ENCODE peak calls at places on chromosomes 16 and 17, in ten cellular contexts. C, A, Z, T, V, H, K, X, J and O are unnamed samples. For H3K27me3, the result is how much of the 10 kb centered on the place peaks cover.

GRCh38 chr17:76279742-76280287 is 14.7 kb downstream of the UBALD2 start:
- DNase-seq in A (no peak), T (no peak), C (no peak), K (no peak), V (no peak), X (no peak), H (no peak), J (no peak), Z (no peak), O (no peak)

GRCh38 chr17:81435636-81436293 is 40.5 kb downstream of the BAHCC1 start:
- DNase-seq in Z (no peak), J (no peak), X (no peak), A (no peak), K (no peak), C (no peak), V (no peak), T (no peak), H (no peak), O (no peak)

GRCh38 chr16:49012961-49013726 is 268.5 kb downstream of the CBLN1 start:
- DNase-seq in K (no peak), T (peak), A (no peak), J (no peak), Z (no peak), V (peak), H (no peak), X (peak), C (no peak), O (no peak)

GRCh38 chr16:14050297-14051027 is 20.7 kb upstream of the MRTFB start:
- DNase-seq in C (no peak), H (no peak), K (no peak), V (peak), J (peak), T (no peak), A (no peak), Z (no peak), X (no peak), O (no peak)

GRCh38 chr17:6501359-6501758 is 55.0 kb downstream of the PITPNM3 start:
- DNase-seq in A (no peak), K (no peak), J (no peak), C (no peak), T (no peak), X (peak), H (no peak), V (no peak), Z (peak), O (no peak)

GRCh38 chr16:69709456-69710084 is 16.8 kb downstream of the NQO1 start:
- DNase-seq in J (peak), H (no peak), C (peak), V (peak), K (peak), A (peak), Z (no peak), X (no peak), T (no peak), O (no peak)

GRCh38 chr17:31803494-31804213 is 55.4 kb downstream of the COPRS start:
- DNase-seq in X (no peak), Z (peak), K (no peak), C (peak), V (no peak), H (no peak), A (no peak), T (no peak), J (no peak), O (no peak)

GRCh38 chr16:69145658-69146057 is 13.2 kb downstream of the UTP4 start:
- DNase-seq in C (no peak), H (peak), T (no peak), Z (no peak), V (peak), K (no peak), J (no peak), A (no peak), X (no peak), O (no peak)

GRCh38 chr16:61858996-61859395 is 177.2 kb downstream of the CDH8 start:
- DNase-seq in J (no peak), A (no peak), C (no peak), X (no peak), Z (no peak), K (no peak), T (no peak), H (no peak), V (no peak), O (no peak)

GRCh38 chr17:67544364-67544763 is 167.3 kb downstream of the PITPNC1 start:
- DNase-seq in X (no peak), K (no peak), J (no peak), T (no peak), V (no peak), A (no peak), C (no peak), Z (no peak), H (no peak), O (no peak)

GRCh38 chr16:26475579-26475978 is 591.1 kb upstream of the C16orf82 start:
- DNase-seq in A (no peak), J (no peak), C (no peak), Z (no peak), T (no peak), X (no peak), H (no peak), V (no peak), K (no peak), O (no peak)

GRCh38 chr17:83101805-83102480 is 22.5 kb downstream of the METRNL start:
- DNase-seq in C (no peak), Z (peak), A (no peak), K (no peak), J (no peak), H (no peak), X (no peak), V (no peak), T (no peak), O (no peak)

GRCh38 chr17:83099570-83100181 is 20.3 kb downstream of the METRNL start:
- DNase-seq in T (no peak), X (no peak), H (no peak), J (no peak), V (peak), C (no peak), Z (peak), K (no peak), A (no peak), O (no peak)

GRCh38 chr17:83100853-83101391 is 21.5 kb downstream of the METRNL start:
- DNase-seq in V (no peak), C (no peak), K (no peak), A (no peak), Z (peak), J (no peak), T (no peak), H (no peak), X (no peak), O (no peak)

GRCh38 chr17:83099086-83099540 is 19.7 kb downstream of the METRNL start:
- DNase-seq in C (no peak), T (no peak), V (no peak), Z (no peak), J (no peak), X (no peak), H (no peak), K (no peak), A (no peak), O (no peak)

DNA sequence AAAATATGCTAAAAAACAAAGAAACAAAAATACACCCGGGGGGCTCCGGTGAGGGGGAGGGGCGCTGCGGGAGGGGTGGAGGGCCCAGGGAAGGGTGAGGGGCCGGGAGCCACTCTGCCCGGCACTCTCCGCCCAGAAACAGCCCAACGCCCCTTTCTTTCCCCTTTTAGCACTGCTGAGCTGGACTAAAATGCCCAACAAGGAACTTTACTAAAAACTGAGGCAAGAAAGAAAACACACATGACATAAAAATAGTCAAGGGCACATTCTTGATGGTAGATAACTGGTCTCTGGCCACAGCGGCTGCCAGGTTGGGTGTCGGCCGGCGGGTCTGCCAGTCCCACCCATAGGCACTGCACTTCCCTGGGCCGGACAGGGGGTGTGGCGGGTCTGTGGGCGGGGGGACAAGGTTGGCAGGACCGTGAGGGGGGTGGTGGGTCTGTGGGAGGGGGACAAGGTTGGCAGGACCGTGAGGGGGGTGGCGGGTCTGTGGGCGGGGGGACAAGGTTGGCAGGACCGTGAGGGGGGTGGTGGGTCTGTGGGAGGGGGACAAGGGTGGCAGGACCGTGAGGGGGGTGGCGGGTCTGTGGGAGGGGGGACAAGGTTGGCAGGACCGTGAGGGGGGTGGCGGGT is 20.9 kb downstream of the METRNL start:
- DNase-seq in Z (no peak), K (no peak), X (no peak), V (peak), T (no peak), C (no peak), A (no peak), J (no peak), H (peak), O (no peak)
- TF ChIP-seq POLR2A in Z (no peak), K (no peak), X (no peak), V (no peak), T (no peak), C (no peak), A (no peak), J (no peak), H (no peak), O (no peak)

DNA sequence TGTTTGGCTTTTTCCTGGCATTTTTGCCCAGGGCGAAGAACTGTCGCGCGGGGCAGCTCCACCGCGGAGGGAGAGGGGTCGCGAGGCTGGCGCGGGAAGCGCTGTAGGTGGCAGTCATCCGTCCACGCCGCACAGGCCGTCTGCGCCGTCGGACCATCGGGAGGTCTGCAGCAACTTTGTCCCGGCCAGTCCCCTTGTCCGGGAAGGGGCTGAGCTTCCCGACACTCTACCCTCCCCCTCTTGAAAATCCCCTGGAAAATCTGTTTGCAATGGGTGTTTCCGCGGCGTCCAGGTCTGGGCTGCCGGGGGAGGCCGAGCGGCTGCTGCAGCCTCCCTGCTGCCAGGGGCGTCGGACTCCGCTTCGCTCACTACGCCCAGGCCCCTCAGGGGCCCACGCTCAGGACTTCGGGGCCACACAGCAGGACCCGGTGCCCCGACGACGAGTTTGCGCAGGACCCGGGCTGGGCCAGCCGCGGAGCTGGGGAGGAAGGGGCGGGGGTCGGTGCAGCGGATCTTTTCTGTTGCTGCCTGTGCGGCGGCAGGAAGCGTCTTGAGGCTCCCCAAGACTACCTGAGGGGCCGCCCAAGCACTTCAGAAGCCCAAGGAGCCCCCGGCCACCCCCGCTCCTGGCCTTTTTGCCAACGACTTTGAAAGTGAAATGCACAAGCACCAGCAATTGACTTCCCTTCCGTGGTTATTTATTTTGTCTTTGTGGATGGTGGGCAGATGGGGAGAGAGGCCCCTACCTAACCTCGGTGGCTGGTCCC is 2.3 kb upstream of the CBX4 start:
- DNase-seq in H (no peak), Z (no peak), T (no peak), C (no peak), A (no peak), X (no peak), K (no peak), J (no peak), V (no peak), O (no peak)
- H3K27me3 ChIP-seq in H (under half), Z (under half), T (under half), C (under half), A (under half), X (under half), K (under half), J (under half), V (under half), O (under half)

GRCh38 chr16:57013268-57013667 is 23.9 kb downstream of the NLRC5 start:
- DNase-seq in Z (no peak), J (no peak), V (no peak), C (no peak), X (no peak), K (no peak), A (no peak), T (no peak), H (no peak), O (no peak)

GRCh38 chr16:57016831-57017230 is 27.5 kb downstream of the NLRC5 start:
- DNase-seq in X (no peak), A (no peak), H (no peak), K (no peak), C (no peak), V (no peak), Z (peak), T (no peak), J (no peak), O (no peak)

GRCh38 chr16:57017251-57017650 is 27.9 kb downstream of the NLRC5 start:
- DNase-seq in V (no peak), C (no peak), J (no peak), H (no peak), T (no peak), K (no peak), Z (peak), A (no peak), X (peak), O (no peak)

GRCh38 chr16:57013902-57014301 is 24.5 kb downstream of the NLRC5 start:
- DNase-seq in H (no peak), C (no peak), V (no peak), J (no peak), A (no peak), X (no peak), T (no peak), Z (peak), K (no peak), O (no peak)

DNA sequence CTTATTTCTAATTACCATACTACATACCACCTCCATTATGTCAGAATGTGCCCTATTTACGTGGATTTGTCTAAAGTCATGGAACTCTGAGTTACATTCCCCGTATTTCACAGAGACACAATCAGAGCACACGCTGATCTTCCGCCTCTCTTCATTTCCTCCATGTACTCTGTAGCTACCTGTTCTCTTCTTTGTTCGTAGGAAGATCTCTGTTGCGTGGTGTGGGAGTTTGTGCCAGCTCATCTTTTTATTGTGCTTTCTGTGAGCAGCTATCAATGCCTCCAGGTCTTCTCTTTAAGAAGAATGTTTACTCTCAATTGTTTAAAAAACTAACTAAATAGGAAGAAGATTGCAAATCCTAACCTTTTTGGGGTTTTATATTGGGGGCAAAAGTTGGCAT is 26.9 kb downstream of the NLRC5 start:
- DNase-seq in A (no peak), K (no peak), X (no peak), H (no peak), J (no peak), V (no peak), T (no peak), Z (peak), C (no peak), O (no peak)
- H3K27ac ChIP-seq in A (no peak), K (no peak), X (no peak), H (no peak), J (no peak), V (no peak), T (no peak), Z (no peak), C (no peak), O (no peak)

GRCh38 chr17:44689492-44690217 is at the start of gene CCDC43:
- DNase-seq in A (peak), K (peak), T (peak), Z (peak), X (peak), V (peak), J (peak), C (peak), H (peak), O (peak)
- TF ChIP-seq POLR2A in A (peak), K (peak), T (no peak), Z (peak), X (peak), V (peak), J (peak), C (peak), H (no peak), O (peak)

GRCh38 chr16:30669026-30670000 is 11.1 kb downstream of the FBRS start:
- DNase-seq in X (no peak), Z (no peak), K (no peak), H (no peak), C (no peak), J (no peak), V (no peak), T (peak), A (no peak), O (no peak)

GRCh38 chr16:30668393-30668792 is 10.2 kb downstream of the FBRS start:
- DNase-seq in A (no peak), V (no peak), C (no peak), H (no peak), X (no peak), Z (no peak), J (no peak), T (no peak), K (no peak), O (no peak)

GRCh38 chr16:30666681-30667080 is 8.4 kb downstream of the FBRS start:
- DNase-seq in H (no peak), V (no peak), J (no peak), C (no peak), Z (no peak), K (no peak), X (no peak), T (no peak), A (no peak), O (no peak)

GRCh38 chr16:30667361-30667905 is 9.2 kb downstream of the FBRS start:
- DNase-seq in J (no peak), H (no peak), C (no peak), Z (no peak), X (no peak), A (no peak), T (peak), V (no peak), K (no peak), O (no peak)

GRCh38 chr16:30670072-30670824 is 12.0 kb downstream of the FBRS start:
- DNase-seq in H (no peak), T (peak), X (no peak), Z (no peak), A (no peak), C (no peak), V (no peak), J (no peak), K (no peak), O (no peak)
- H3K27me3 ChIP-seq in H (under half), T (under half), X (under half), Z (under half), A (under half), C (under half), V (under half), J (under half), K (under half), O (under half)

GRCh38 chr17:40058865-40059264 is 3.9 kb upstream of the THRA start:
- DNase-seq in T (peak), J (no peak), C (no peak), X (no peak), V (no peak), H (no peak), A (no peak), K (no peak), Z (no peak), O (no peak)

GRCh38 chr17:40058151-40058784 is 4.1 kb upstream of the MED24 start:
- DNase-seq in Z (no peak), T (peak), K (no peak), X (no peak), C (no peak), H (no peak), J (no peak), A (no peak), V (no peak), O (no peak)

GRCh38 chr17:40061532-40062038 is 1.2 kb upstream of the THRA start:
- DNase-seq in V (no peak), J (no peak), Z (no peak), T (peak), C (no peak), K (no peak), X (no peak), A (no peak), H (no peak), O (no peak)

GRCh38 chr17:40060887-40061480 is 1.8 kb upstream of the THRA start:
- DNase-seq in V (no peak), A (no peak), T (peak), K (no peak), X (no peak), H (no peak), Z (no peak), J (no peak), C (no peak), O (no peak)

DNA sequence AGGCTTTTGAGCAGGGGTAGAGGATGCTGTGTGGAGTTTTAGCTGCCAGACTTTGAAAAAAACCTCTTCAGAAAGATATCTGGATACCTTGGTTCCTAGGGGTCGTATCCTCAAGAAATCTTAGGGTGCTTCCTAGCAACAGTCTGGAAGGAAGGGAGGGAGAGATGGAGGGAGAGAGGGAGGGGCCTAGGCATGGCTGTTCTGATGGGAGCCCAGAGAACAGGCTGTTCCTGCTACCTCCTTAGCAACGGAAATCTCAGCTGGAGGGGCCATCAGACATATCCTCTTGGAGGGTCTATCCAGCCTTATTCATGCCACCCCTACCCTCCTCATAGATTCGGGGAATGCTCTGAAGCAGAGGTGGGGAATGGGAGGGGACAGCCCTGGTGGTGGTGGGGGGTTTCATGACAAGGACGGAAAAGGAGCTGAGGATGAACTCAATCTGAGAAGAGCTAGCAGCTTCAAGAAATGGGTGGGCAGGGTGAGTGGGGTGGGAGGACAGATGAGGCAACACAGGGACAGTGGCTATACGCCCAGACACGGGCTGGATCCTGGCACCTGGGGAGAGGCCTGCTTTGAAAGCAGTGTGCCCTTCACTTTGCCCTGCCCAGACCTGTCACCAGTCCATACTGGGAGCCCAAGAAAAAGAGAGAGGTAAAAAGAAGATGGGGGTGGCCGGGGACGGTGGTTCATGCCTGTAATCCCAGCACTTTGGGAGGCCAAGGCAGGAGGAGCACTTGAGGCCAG is 2.9 kb upstream of the THRA start:
- DNase-seq in A (no peak), X (no peak), V (no peak), J (no peak), K (no peak), H (no peak), C (no peak), Z (no peak), T (peak), O (no peak)
- H3K27ac ChIP-seq in A (no peak), X (peak), V (no peak), J (no peak), K (peak), H (no peak), C (no peak), Z (peak), T (peak), O (peak)

DNA sequence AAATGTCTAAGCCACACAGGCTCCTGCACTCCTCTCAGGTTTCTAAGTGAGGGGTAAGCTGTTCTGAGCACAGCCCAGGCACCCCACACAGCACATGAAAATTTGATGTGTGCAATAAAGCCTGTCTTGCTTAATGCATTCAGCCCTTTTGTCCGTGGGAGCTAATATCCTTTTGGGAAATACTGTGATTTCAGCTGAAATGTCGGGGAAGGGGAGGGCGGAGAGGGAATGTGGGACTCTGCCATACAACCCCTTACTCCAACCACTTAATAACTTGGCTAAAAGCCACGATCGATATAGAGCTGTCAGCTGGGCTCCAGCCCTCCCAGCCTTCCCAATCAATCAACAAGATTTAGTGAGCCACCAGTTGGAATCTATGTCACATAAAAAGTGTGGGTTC is 82.6 kb upstream of the PIRT start:
- DNase-seq in H (no peak), J (no peak), T (no peak), K (no peak), V (no peak), A (no peak), Z (no peak), X (no peak), C (no peak), O (no peak)
- TF ChIP-seq POLR2A in H (no peak), J (no peak), T (no peak), K (no peak), V (no peak), A (no peak), Z (no peak), X (no peak), C (no peak), O (no peak)